ENCODE peak calls at places on chromosomes 16 and 17, in nine cellular contexts. One of them, this sample, is unnamed.

GRCh38 chr17:55745258-55745657 is 5.6 kb upstream of the PCTP start:
- DNase-seq in CD8-positive, alpha-beta T cell: no peak
- DNase-seq in lung: no peak
- DNase-seq in MM.1S: no peak
- DNase-seq in AG04450: no peak
- DNase-seq in testis: no peak
- DNase-seq in coronary artery: no peak
- DNase-seq in endothelial cell of umbilical vein: no peak
- DNase-seq in GM23338: no peak
- DNase-seq in this sample: no peak

GRCh38 chr17:17994271-17994670 is 21.6 kb downstream of the DRC3 start:
- DNase-seq in CD8-positive, alpha-beta T cell: no peak
- DNase-seq in lung: no peak
- DNase-seq in MM.1S: no peak
- DNase-seq in AG04450: no peak
- DNase-seq in testis: peak
- DNase-seq in coronary artery: no peak
- DNase-seq in endothelial cell of umbilical vein: peak
- DNase-seq in GM23338: peak
- DNase-seq in this sample: no peak

GRCh38 chr16:568401-569258 is 1.1 kb upstream of the PIGQ start:
- DNase-seq in CD8-positive, alpha-beta T cell: no peak
- DNase-seq in lung: no peak
- DNase-seq in MM.1S: no peak
- DNase-seq in AG04450: no peak
- DNase-seq in testis: no peak
- DNase-seq in coronary artery: no peak
- DNase-seq in endothelial cell of umbilical vein: no peak
- DNase-seq in GM23338: no peak
- DNase-seq in this sample: no peak

GRCh38 chr16:17177242-17177967 is 293.4 kb downstream of the XYLT1 start:
- DNase-seq in CD8-positive, alpha-beta T cell: no peak
- DNase-seq in lung: no peak
- DNase-seq in MM.1S: no peak
- DNase-seq in AG04450: no peak
- DNase-seq in testis: no peak
- DNase-seq in coronary artery: no peak
- DNase-seq in endothelial cell of umbilical vein: no peak
- DNase-seq in GM23338: no peak
- DNase-seq in this sample: no peak

GRCh38 chr16:627458-628239 is 3.1 kb upstream of the WFIKKN1 start:
- DNase-seq in CD8-positive, alpha-beta T cell: no peak
- DNase-seq in lung: peak
- DNase-seq in MM.1S: no peak
- DNase-seq in AG04450: no peak
- DNase-seq in testis: no peak
- DNase-seq in coronary artery: no peak
- DNase-seq in endothelial cell of umbilical vein: no peak
- DNase-seq in GM23338: no peak
- DNase-seq in this sample: no peak

GRCh38 chr17:38333635-38334295 is 10.0 kb downstream of the GPR179 start:
- DNase-seq in CD8-positive, alpha-beta T cell: peak
- DNase-seq in lung: no peak
- DNase-seq in MM.1S: peak
- DNase-seq in AG04450: no peak
- DNase-seq in testis: peak
- DNase-seq in coronary artery: no peak
- DNase-seq in endothelial cell of umbilical vein: peak
- DNase-seq in GM23338: peak
- DNase-seq in this sample: no peak

GRCh38 chr17:21388066-21388465 is 11.9 kb downstream of the KCNJ12 start:
- DNase-seq in CD8-positive, alpha-beta T cell: no peak
- DNase-seq in lung: no peak
- DNase-seq in MM.1S: no peak
- DNase-seq in AG04450: no peak
- DNase-seq in testis: no peak
- DNase-seq in coronary artery: no peak
- DNase-seq in endothelial cell of umbilical vein: no peak
- DNase-seq in GM23338: no peak
- DNase-seq in this sample: no peak

GRCh38 chr16:28320023-28320561 is 27.8 kb downstream of the SBK1 start:
- DNase-seq in CD8-positive, alpha-beta T cell: no peak
- DNase-seq in lung: no peak
- DNase-seq in MM.1S: no peak
- DNase-seq in AG04450: no peak
- DNase-seq in testis: no peak
- DNase-seq in coronary artery: no peak
- DNase-seq in endothelial cell of umbilical vein: no peak
- DNase-seq in GM23338: no peak
- DNase-seq in this sample: no peak

GRCh38 chr16:58684001-58684353 is 593 bp downstream of the SLC38A7 start:
- DNase-seq in CD8-positive, alpha-beta T cell: no peak
- DNase-seq in lung: no peak
- DNase-seq in MM.1S: no peak
- DNase-seq in AG04450: no peak
- DNase-seq in testis: no peak
- DNase-seq in coronary artery: no peak
- DNase-seq in endothelial cell of umbilical vein: peak
- DNase-seq in GM23338: no peak
- DNase-seq in this sample: no peak

GRCh38 chr17:55266051-55266957 is 1.5 kb downstream of the HLF start:
- DNase-seq in CD8-positive, alpha-beta T cell: no peak
- DNase-seq in lung: no peak
- DNase-seq in MM.1S: no peak
- DNase-seq in AG04450: no peak
- DNase-seq in testis: peak
- DNase-seq in coronary artery: peak
- DNase-seq in endothelial cell of umbilical vein: no peak
- DNase-seq in GM23338: peak
- DNase-seq in this sample: no peak

GRCh38 chr17:82339634-82340580 is 6.3 kb upstream of the SECTM1 start:
- DNase-seq in CD8-positive, alpha-beta T cell: no peak
- DNase-seq in lung: no peak
- DNase-seq in MM.1S: no peak
- DNase-seq in AG04450: no peak
- DNase-seq in testis: no peak
- DNase-seq in coronary artery: no peak
- DNase-seq in endothelial cell of umbilical vein: no peak
- DNase-seq in GM23338: no peak
- DNase-seq in this sample: no peak

GRCh38 chr16:23026777-23027362 is 122.4 kb downstream of the USP31 start:
- DNase-seq in CD8-positive, alpha-beta T cell: no peak
- DNase-seq in lung: no peak
- DNase-seq in MM.1S: no peak
- DNase-seq in AG04450: no peak
- DNase-seq in testis: peak
- DNase-seq in coronary artery: no peak
- DNase-seq in endothelial cell of umbilical vein: peak
- DNase-seq in GM23338: peak
- DNase-seq in this sample: no peak

GRCh38 chr16:1823821-1824220 is 2.8 kb downstream of the HAGH start:
- DNase-seq in CD8-positive, alpha-beta T cell: no peak
- DNase-seq in lung: no peak
- DNase-seq in MM.1S: peak
- DNase-seq in AG04450: peak
- DNase-seq in testis: peak
- DNase-seq in coronary artery: no peak
- DNase-seq in endothelial cell of umbilical vein: peak
- DNase-seq in GM23338: peak
- DNase-seq in this sample: no peak

GRCh38 chr16:6331770-6332169 is 1000.9 kb upstream of the RBFOX1 start:
- DNase-seq in CD8-positive, alpha-beta T cell: no peak
- DNase-seq in lung: no peak
- DNase-seq in MM.1S: no peak
- DNase-seq in AG04450: no peak
- DNase-seq in testis: no peak
- DNase-seq in coronary artery: no peak
- DNase-seq in endothelial cell of umbilical vein: no peak
- DNase-seq in GM23338: no peak
- DNase-seq in this sample: no peak

GRCh38 chr16:6335072-6335471 is 997.6 kb upstream of the RBFOX1 start:
- DNase-seq in CD8-positive, alpha-beta T cell: no peak
- DNase-seq in lung: no peak
- DNase-seq in MM.1S: no peak
- DNase-seq in AG04450: no peak
- DNase-seq in testis: peak
- DNase-seq in coronary artery: no peak
- DNase-seq in endothelial cell of umbilical vein: no peak
- DNase-seq in GM23338: peak
- DNase-seq in this sample: no peak
- TF ChIP-seq CTCF in CD8-positive, alpha-beta T cell: no peak
- TF ChIP-seq CTCF in lung: no peak
- TF ChIP-seq CTCF in MM.1S: peak
- TF ChIP-seq CTCF in AG04450: peak
- TF ChIP-seq CTCF in testis: no peak
- TF ChIP-seq CTCF in coronary artery: no peak
- TF ChIP-seq CTCF in endothelial cell of umbilical vein: no peak
- TF ChIP-seq CTCF in GM23338: peak
- TF ChIP-seq CTCF in this sample: no peak

DNA sequence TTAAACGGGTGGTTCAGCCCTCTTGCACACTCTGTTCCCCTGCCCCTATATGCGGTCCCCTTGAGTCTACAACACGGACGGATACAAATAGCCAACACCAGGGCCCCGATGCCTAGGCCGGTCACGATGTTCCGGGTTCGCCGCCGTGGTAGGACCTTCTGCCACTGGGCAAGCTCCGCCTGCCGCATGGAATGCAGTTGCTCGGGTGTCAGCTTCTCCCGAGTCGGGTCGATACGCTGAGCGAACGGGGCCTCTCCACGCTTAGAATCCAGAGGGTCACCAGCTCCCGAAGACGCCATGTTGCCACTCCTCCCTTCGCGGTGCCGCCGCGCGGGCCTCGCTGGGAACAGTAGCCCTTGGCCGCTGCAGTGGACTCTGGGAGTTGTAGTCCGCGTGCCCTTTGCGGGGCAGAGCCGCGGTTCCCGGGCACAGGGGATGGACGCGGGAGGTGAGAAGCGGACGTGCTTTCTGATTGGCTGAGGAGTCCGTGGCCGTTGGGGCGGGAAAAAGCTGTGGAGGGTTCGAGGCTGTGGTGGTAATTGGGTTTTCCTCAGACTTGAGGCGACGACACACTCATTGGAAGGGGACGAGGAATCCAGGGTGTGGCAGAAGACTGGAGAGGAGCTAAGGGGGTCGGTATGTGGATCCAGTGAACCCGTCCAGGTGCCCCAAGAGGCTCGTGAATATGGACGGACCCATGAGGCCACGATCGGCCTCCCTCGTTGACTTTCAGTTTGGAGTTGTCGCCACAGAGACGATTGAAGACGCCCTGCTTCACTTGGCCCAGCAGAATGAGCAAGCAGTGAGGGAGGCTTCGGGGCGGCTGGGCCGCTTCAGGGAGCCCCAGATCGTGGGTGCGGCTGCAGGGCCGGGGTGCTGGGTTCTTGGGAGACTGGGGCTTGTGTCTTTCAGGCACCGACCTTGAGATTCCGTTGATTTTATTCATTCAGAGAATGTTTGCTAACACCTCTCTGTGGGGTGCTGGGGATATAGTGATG is at the start of the genes CNTD1 and COA3:
- DNase-seq in CD8-positive, alpha-beta T cell: peak
- DNase-seq in lung: peak
- DNase-seq in MM.1S: peak
- DNase-seq in AG04450: peak
- DNase-seq in testis: peak
- DNase-seq in coronary artery: peak
- DNase-seq in endothelial cell of umbilical vein: peak
- DNase-seq in GM23338: peak
- DNase-seq in this sample: peak
- H3K27ac ChIP-seq in CD8-positive, alpha-beta T cell: peak
- H3K27ac ChIP-seq in lung: peak
- H3K27ac ChIP-seq in MM.1S: no peak
- H3K27ac ChIP-seq in AG04450: peak
- H3K27ac ChIP-seq in testis: peak
- H3K27ac ChIP-seq in coronary artery: peak
- H3K27ac ChIP-seq in endothelial cell of umbilical vein: no peak
- H3K27ac ChIP-seq in GM23338: no peak
- H3K27ac ChIP-seq in this sample: no peak

DNA sequence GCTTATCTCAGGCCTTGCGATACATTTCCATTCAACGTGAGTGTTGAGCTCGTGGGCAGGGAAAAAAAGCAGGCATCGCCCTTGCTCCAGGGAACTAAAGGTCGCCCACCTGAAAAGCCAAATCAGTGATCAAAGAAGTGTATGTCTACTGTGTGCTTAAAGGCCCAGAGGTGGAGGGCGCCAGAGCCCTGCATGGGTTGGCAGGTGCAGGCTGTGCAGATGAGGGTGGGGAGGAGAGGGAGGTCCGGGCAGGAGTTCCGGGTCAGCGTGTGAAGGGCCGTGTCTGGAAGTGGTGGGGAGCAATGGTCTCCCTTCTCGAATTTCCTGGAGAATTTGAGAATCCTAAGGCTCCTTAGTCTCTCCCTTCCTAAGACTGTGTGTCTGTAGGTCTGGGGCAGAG is 7.2 kb downstream of the ADAM11 start:
- DNase-seq in CD8-positive, alpha-beta T cell: no peak
- DNase-seq in lung: no peak
- DNase-seq in MM.1S: no peak
- DNase-seq in AG04450: no peak
- DNase-seq in testis: no peak
- DNase-seq in coronary artery: no peak
- DNase-seq in endothelial cell of umbilical vein: no peak
- DNase-seq in GM23338: no peak
- DNase-seq in this sample: no peak
- TF ChIP-seq CTCF in CD8-positive, alpha-beta T cell: no peak
- TF ChIP-seq CTCF in lung: no peak
- TF ChIP-seq CTCF in MM.1S: no peak
- TF ChIP-seq CTCF in AG04450: no peak
- TF ChIP-seq CTCF in testis: no peak
- TF ChIP-seq CTCF in coronary artery: no peak
- TF ChIP-seq CTCF in endothelial cell of umbilical vein: no peak
- TF ChIP-seq CTCF in GM23338: peak
- TF ChIP-seq CTCF in this sample: no peak

GRCh38 chr16:85157372-85157771 is 45.1 kb upstream of the CIBAR2 start:
- DNase-seq in CD8-positive, alpha-beta T cell: no peak
- DNase-seq in lung: no peak
- DNase-seq in MM.1S: no peak
- DNase-seq in AG04450: no peak
- DNase-seq in testis: no peak
- DNase-seq in coronary artery: no peak
- DNase-seq in endothelial cell of umbilical vein: no peak
- DNase-seq in GM23338: no peak
- DNase-seq in this sample: no peak

GRCh38 chr16:85156869-85157268 is 44.6 kb upstream of the CIBAR2 start:
- DNase-seq in CD8-positive, alpha-beta T cell: no peak
- DNase-seq in lung: no peak
- DNase-seq in MM.1S: no peak
- DNase-seq in AG04450: no peak
- DNase-seq in testis: no peak
- DNase-seq in coronary artery: no peak
- DNase-seq in endothelial cell of umbilical vein: no peak
- DNase-seq in GM23338: no peak
- DNase-seq in this sample: no peak

GRCh38 chr16:85158702-85159225 is 46.5 kb upstream of the CIBAR2 start:
- DNase-seq in CD8-positive, alpha-beta T cell: no peak
- DNase-seq in lung: no peak
- DNase-seq in MM.1S: no peak
- DNase-seq in AG04450: no peak
- DNase-seq in testis: no peak
- DNase-seq in coronary artery: no peak
- DNase-seq in endothelial cell of umbilical vein: no peak
- DNase-seq in GM23338: no peak
- DNase-seq in this sample: no peak

GRCh38 chr16:85159226-85159980 is 47.1 kb upstream of the CIBAR2 start:
- DNase-seq in CD8-positive, alpha-beta T cell: no peak
- DNase-seq in lung: no peak
- DNase-seq in MM.1S: no peak
- DNase-seq in AG04450: no peak
- DNase-seq in testis: no peak
- DNase-seq in coronary artery: no peak
- DNase-seq in endothelial cell of umbilical vein: no peak
- DNase-seq in GM23338: no peak
- DNase-seq in this sample: no peak

GRCh38 chr16:85157813-85158701 is 45.8 kb upstream of the CIBAR2 start:
- DNase-seq in CD8-positive, alpha-beta T cell: peak
- DNase-seq in lung: no peak
- DNase-seq in MM.1S: no peak
- DNase-seq in AG04450: no peak
- DNase-seq in testis: no peak
- DNase-seq in coronary artery: no peak
- DNase-seq in endothelial cell of umbilical vein: no peak
- DNase-seq in GM23338: peak
- DNase-seq in this sample: no peak
- H3K27ac ChIP-seq in CD8-positive, alpha-beta T cell: peak
- H3K27ac ChIP-seq in lung: peak
- H3K27ac ChIP-seq in MM.1S: no peak
- H3K27ac ChIP-seq in AG04450: no peak
- H3K27ac ChIP-seq in testis: no peak
- H3K27ac ChIP-seq in coronary artery: no peak
- H3K27ac ChIP-seq in endothelial cell of umbilical vein: no peak
- H3K27ac ChIP-seq in GM23338: no peak
- H3K27ac ChIP-seq in this sample: no peak